ENCODE peak calls at places on chromosomes 6 and 20, in nine cellular contexts. I, Y, P, A, S, Q, V, M and W are unnamed samples.

GRCh38 chr20:40646321-40647212 is 42.5 kb downstream of the MAFB start:
- DNase-seq in I (no peak), Y (no peak), P (no peak), A (peak; percentile 33), S (no peak), Q (no peak), V (peak; percentile 16), M (no peak), W (no peak)

GRCh38 chr6:105603779-105604592 is 201.1 kb upstream of the PREP start:
- DNase-seq in I (peak; percentile 24), Y (no peak), P (no peak), A (no peak), S (no peak), Q (no peak), V (no peak), M (no peak), W (no peak)

GRCh38 chr20:45611054-45611453 is 18.5 kb upstream of the WFDC10A start:
- DNase-seq in I (no peak), Y (no peak), P (no peak), A (no peak), S (peak; percentile 86), Q (no peak), V (no peak), M (no peak), W (no peak)

GRCh38 chr20:64222851-64223525 is 32.6 kb upstream of the PCMTD2 start:
- DNase-seq in I (no peak), Y (no peak), P (no peak), A (no peak), S (peak; percentile 7), Q (no peak), V (no peak), M (no peak), W (no peak)

GRCh38 chr20:38229376-38230252 is 30.9 kb downstream of the KIAA1755 start:
- DNase-seq in I (no peak), Y (no peak), P (peak; percentile 53), A (peak; percentile 65), S (no peak), Q (peak; percentile 45), V (peak; percentile 52), M (no peak), W (no peak)

GRCh38 chr20:32488066-32488838 is 96.9 kb downstream of the NOL4L start:
- DNase-seq in I (no peak), Y (no peak), P (no peak), A (no peak), S (no peak), Q (no peak), V (no peak), M (no peak), W (no peak)

GRCh38 chr6:28251648-28252506 is at the start of gene ZKSCAN4:
- DNase-seq in I (peak; percentile 87), Y (peak; percentile 56), P (peak; percentile 87), A (peak; percentile 93), S (peak; percentile 87), Q (peak; percentile 84), V (peak; percentile 97), M (peak; percentile 82), W (peak; percentile 84)

GRCh38 chr6:72911463-72912153 is 289.7 kb downstream of the KCNQ5 start:
- DNase-seq in I (no peak), Y (no peak), P (no peak), A (no peak), S (peak; percentile 47), Q (no peak), V (no peak), M (no peak), W (no peak)

GRCh38 chr6:99019341-99019740 is 71.6 kb upstream of the FBXL4 start:
- DNase-seq in I (no peak), Y (no peak), P (no peak), A (no peak), S (peak; percentile 40), Q (no peak), V (no peak), M (no peak), W (no peak)

GRCh38 chr20:47250360-47250759 is 106.1 kb downstream of the ZMYND8 start:
- DNase-seq in I (no peak), Y (no peak), P (no peak), A (no peak), S (no peak), Q (no peak), V (no peak), M (no peak), W (peak; percentile 59)

GRCh38 chr20:47249913-47250312 is 106.6 kb downstream of the ZMYND8 start:
- DNase-seq in I (no peak), Y (no peak), P (no peak), A (no peak), S (no peak), Q (no peak), V (no peak), M (no peak), W (peak; percentile 52)

GRCh38 chr20:47248448-47248966 is 108.0 kb downstream of the ZMYND8 start:
- DNase-seq in I (no peak), Y (no peak), P (no peak), A (no peak), S (no peak), Q (no peak), V (no peak), M (no peak), W (no peak)

GRCh38 chr20:47246061-47246460 is 110.4 kb downstream of the ZMYND8 start:
- DNase-seq in I (no peak), Y (no peak), P (no peak), A (no peak), S (no peak), Q (no peak), V (no peak), M (no peak), W (no peak)

DNA sequence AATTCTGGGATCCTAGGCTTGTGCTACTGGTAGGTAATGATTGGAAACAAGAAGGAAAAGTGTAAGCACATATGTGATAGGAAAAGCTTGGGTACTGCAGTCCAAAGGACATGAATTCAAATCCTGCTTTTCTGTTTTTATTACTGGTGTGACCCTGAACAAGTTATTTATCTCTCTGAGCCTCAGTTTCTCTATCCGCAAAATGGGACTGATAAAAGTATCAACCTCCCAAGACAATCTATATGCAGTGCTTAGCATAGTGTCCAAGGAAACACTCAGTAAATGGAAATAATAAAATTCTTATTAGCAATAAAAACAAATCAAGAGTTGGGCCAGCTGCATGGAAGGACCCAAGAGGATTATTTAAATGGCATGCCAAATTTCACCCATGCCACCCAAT is 108.5 kb downstream of the ZMYND8 start:
- DNase-seq in I (no peak), Y (no peak), P (no peak), A (no peak), S (no peak), Q (no peak), V (no peak), M (no peak), W (no peak)
- H3K4me3 ChIP-seq in I (no peak overlapping the region), Y (no peak overlapping the region), P (no peak overlapping the region), A (no peak overlapping the region), S (no peak overlapping the region), Q (no peak overlapping the region), V (no peak overlapping the region), M (no peak overlapping the region), W (no peak overlapping the region)

GRCh38 chr6:142152731-142153130 is 5.7 kb downstream of the VTA1 start:
- DNase-seq in I (no peak), Y (no peak), P (no peak), A (no peak), S (peak; percentile 74), Q (no peak), V (no peak), M (no peak), W (no peak)
- H3K27ac ChIP-seq in I (no peak overlapping the region), Y (no peak overlapping the region), P (no peak overlapping the region), A (no peak overlapping the region), S (peak overlapping the region; percentile 47), Q (no peak overlapping the region), V (no peak overlapping the region), M (no peak overlapping the region), W (no peak overlapping the region)

DNA sequence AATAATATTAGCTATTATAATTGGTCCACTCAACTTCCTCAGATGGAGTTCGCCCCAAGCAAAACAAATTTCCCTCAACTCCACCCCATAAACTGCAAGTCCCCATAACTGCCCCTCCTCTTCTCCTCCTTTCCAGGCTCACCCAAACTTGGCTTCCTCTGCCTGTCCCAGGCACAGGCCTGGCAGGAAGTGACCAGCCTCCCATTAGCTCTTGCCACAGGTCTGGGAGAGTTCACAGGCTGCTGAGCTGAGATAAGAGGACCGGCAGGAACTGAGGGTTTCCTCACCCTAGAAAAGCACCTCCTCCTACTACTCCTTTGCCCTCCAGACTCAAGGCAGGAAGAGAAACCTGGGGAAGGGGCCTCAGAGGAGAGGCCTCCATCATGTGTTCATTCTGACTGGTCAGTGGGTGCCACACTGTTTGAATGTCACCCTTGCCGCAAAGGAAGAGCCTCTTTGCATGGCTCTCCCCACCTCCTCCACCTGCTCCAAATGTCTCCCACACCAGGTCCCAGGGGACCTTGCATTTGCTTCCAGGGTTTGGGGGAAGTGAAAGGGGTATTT is 24.5 kb upstream of the SMIM29 start:
- DNase-seq in I (no peak), Y (no peak), P (no peak), A (no peak), S (peak; percentile 6), Q (peak; percentile 55), V (no peak), M (peak; percentile 62), W (no peak)
- H3K4me1 ChIP-seq in I (no peaks in the 10 kb centered on the region), Y (no peaks in the 10 kb centered on the region), P (no peaks in the 10 kb centered on the region), A (no peaks in the 10 kb centered on the region), S (no peaks in the 10 kb centered on the region), Q (peaks cover 9% of the 10 kb centered on the region), V (no peaks in the 10 kb centered on the region), M (no peaks in the 10 kb centered on the region), W (no peaks in the 10 kb centered on the region)

DNA sequence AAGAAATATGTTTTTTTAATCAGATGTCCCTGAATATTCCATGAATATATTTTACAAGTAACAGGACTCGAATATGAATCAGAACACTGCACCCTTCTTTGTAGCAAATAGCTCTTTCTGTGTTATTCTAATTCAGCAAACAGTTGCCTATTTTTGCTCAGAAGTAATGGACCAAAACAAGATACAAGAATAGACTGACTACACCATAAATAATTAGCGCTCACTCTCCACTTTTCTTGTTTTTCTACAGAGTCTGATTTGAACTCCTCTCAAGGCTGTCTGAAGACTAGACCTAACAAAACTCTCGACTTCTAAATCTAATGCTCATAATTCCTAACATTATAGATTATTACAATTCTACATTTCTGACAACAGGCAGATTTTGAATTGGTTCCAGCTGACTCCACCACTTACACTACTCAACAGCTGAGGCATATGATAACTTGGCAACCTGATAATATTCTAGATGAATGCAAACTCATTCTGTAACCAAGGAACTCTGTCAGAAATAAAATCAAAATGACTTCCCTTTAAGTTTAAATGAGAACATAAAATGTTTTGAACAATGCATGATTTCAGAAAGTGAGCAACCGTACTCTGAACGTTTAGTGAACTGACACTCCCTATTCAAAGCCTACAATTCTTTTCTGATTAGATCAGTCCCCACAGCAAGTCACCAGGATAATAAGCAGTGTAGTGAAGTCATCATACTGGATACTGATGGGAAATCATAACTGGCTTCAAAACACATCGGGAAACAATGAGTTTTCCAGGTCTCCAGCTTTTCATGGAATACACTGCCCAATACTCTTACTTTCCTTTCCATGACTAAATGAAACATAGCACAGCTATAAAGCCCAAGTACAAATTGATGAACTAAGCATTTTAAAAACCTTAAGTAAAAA is 114.2 kb upstream of the BEND6 start:
- DNase-seq in I (no peak), Y (no peak), P (no peak), A (no peak), S (peak; percentile 86), Q (no peak), V (no peak), M (no peak), W (no peak)
- H3K4me3 ChIP-seq in I (no peak overlapping the region), Y (peak overlapping the region; percentile 1), P (no peak overlapping the region), A (peak overlapping the region; percentile 91), S (peak overlapping the region; percentile 97), Q (peak overlapping the region; percentile 68), V (peak overlapping the region; percentile 87), M (no peak overlapping the region), W (no peak overlapping the region)

GRCh38 chr6:14948586-14949245 is 297.2 kb upstream of the JARID2 start:
- DNase-seq in I (no peak), Y (no peak), P (no peak), A (no peak), S (no peak), Q (no peak), V (no peak), M (no peak), W (no peak)
- H3K27ac ChIP-seq in I (no peak overlapping the region), Y (no peak overlapping the region), P (no peak overlapping the region), A (no peak overlapping the region), S (no peak overlapping the region), Q (no peak overlapping the region), V (no peak overlapping the region), M (no peak overlapping the region), W (no peak overlapping the region)